ENCODE peak calls at places on chromosomes 16 and 17, in eight cellular contexts. S is MV-4-11; A is endothelial cell; V is neuronal stem cell; R is thoracic aorta; Z is pulmonary artery endothelial cell; X is HT1080; W is stimulated activated CD4-positive, alpha-beta T cell treated with anti-CD3 and anti-CD28 coated beads, Interleukin-4, amount 100 ng/mL, for 4 hours. T is an unnamed sample.

GRCh38 chr16:87094246-87094865 is 222.8 kb downstream of the C16orf95 start:
- DNase-seq in S (no peak), A (no peak), V (no peak), R (no peak), Z (no peak), X (no peak), W (no peak), T (no peak)

GRCh38 chr17:75828051-75828400 is 16.2 kb downstream of the UNC13D start:
- DNase-seq in S (no peak), A (no peak), V (no peak), R (no peak), Z (no peak), X (no peak), W (no peak), T (no peak)

GRCh38 chr17:64781394-64781793 is 119.3 kb upstream of the SMURF2 start:
- DNase-seq in S (peak), A (peak), V (no peak), R (no peak), Z (no peak), X (no peak), W (no peak), T (no peak)

GRCh38 chr16:2711370-2712062 is 8.5 kb downstream of the PRSS27 start:
- DNase-seq in S (no peak), A (no peak), V (no peak), R (no peak), Z (no peak), X (no peak), W (no peak), T (no peak)

GRCh38 chr17:38870259-38871165 is 654 bp downstream of the LASP1 start:
- DNase-seq in S (peak), A (peak), V (no peak), R (peak), Z (no peak), X (peak), W (peak), T (peak)

GRCh38 chr16:50711862-50712567 is 18.6 kb downstream of the NOD2 start:
- DNase-seq in S (no peak), A (no peak), V (no peak), R (no peak), Z (no peak), X (no peak), W (no peak), T (no peak)

GRCh38 chr17:15096511-15096910 is 168.6 kb downstream of the PMP22 start:
- DNase-seq in S (no peak), A (no peak), V (no peak), R (no peak), Z (no peak), X (no peak), W (no peak), T (no peak)

GRCh38 chr17:18323507-18324139 is 8.5 kb downstream of the SMCR8 start:
- DNase-seq in S (no peak), A (no peak), V (no peak), R (no peak), Z (no peak), X (no peak), W (no peak), T (no peak)

GRCh38 chr17:30961213-30962188 is 9.3 kb upstream of the RNF135 start:
- DNase-seq in S (no peak), A (no peak), V (no peak), R (no peak), Z (no peak), X (peak), W (peak), T (no peak)

GRCh38 chr16:52863000-52863399 is 189.7 kb downstream of the CHD9NB start:
- DNase-seq in S (no peak), A (no peak), V (no peak), R (no peak), Z (no peak), X (no peak), W (no peak), T (no peak)

GRCh38 chr17:8122923-8123694 is 797 bp downstream of the HES7 start:
- DNase-seq in S (no peak), A (no peak), V (peak), R (no peak), Z (no peak), X (no peak), W (peak), T (no peak)

GRCh38 chr17:35586569-35587073 is 501 bp upstream of the AP2B1 start:
- DNase-seq in S (no peak), A (no peak), V (no peak), R (no peak), Z (no peak), X (no peak), W (no peak), T (no peak)

GRCh38 chr17:42039794-42040763 is 10.3 kb downstream of the C17orf113 start:
- DNase-seq in S (no peak), A (no peak), V (no peak), R (no peak), Z (no peak), X (no peak), W (no peak), T (no peak)

GRCh38 chr16:85329059-85329812 is 217.0 kb upstream of the CIBAR2 start:
- DNase-seq in S (no peak), A (no peak), V (peak), R (no peak), Z (no peak), X (peak), W (no peak), T (peak)

GRCh38 chr17:5099271-5099670 is 12.4 kb downstream of the ZNF232 start:
- DNase-seq in S (no peak), A (no peak), V (no peak), R (no peak), Z (no peak), X (no peak), W (no peak), T (no peak)

GRCh38 chr17:39196820-39197331 is 593 bp downstream of the CACNB1 start:
- DNase-seq in S (no peak), A (no peak), V (no peak), R (no peak), Z (no peak), X (peak), W (no peak), T (peak)

T was measured in WERI-Rb-1.